ENCODE peak calls at places on chromosome 18, in seven cellular contexts. N is HL-60; V is gastrocnemius medialis; A is ovary; G is stimulated activated CD4-positive, alpha-beta T cell treated with anti-CD3 and anti-CD28 coated beads, TNF-alpha, amount 100 ng/mL, for 1 hour; R is GM23248; X is caudate nucleus. Q is an unnamed sample.

GRCh38 chr18:23283933-23284430 is 148.7 kb downstream of the CABLES1 start:
- DNase-seq in G (no peak), R (peak), A (no peak), X (no peak), N (no peak), V (no peak), Q (no peak)

GRCh38 chr18:49863769-49864615 is 50.7 kb upstream of the ACAA2 start:
- DNase-seq in A (no peak), V (no peak), G (no peak), X (no peak), N (no peak), R (no peak), Q (no peak)

GRCh38 chr18:79396431-79397287 is 929 bp downstream of the NFATC1 start:
- DNase-seq in A (peak), G (no peak), N (peak), R (peak), V (peak), X (no peak), Q (no peak)

GRCh38 chr18:46332956-46333355 is 228.8 kb downstream of the HAUS1 start:
- DNase-seq in R (no peak), X (no peak), A (no peak), V (no peak), N (no peak), G (no peak), Q (no peak)

GRCh38 chr18:77102246-77103040 is 30.1 kb downstream of the MBP start:
- DNase-seq in G (no peak), V (no peak), R (peak), A (no peak), N (no peak), X (no peak), Q (peak)

GRCh38 chr18:250685-251084 is 17.2 kb downstream of the THOC1 start:
- DNase-seq in G (no peak), V (no peak), X (no peak), R (peak), A (no peak), N (no peak), Q (no peak)

GRCh38 chr18:77059294-77059916 is 73.2 kb downstream of the MBP start:
- DNase-seq in A (no peak), N (no peak), R (peak), X (no peak), G (no peak), V (peak), Q (no peak)

GRCh38 chr18:23136326-23137092 is 1.2 kb downstream of the CABLES1 start:
- DNase-seq in G (no peak), V (peak), R (peak), N (no peak), A (peak), X (no peak), Q (peak)

GRCh38 chr18:79397288-79397829 is 1.6 kb downstream of the NFATC1 start:
- DNase-seq in R (no peak), N (no peak), V (no peak), G (no peak), X (no peak), A (no peak), Q (no peak)

GRCh38 chr18:3815991-3816390 is 366.0 kb downstream of the TGIF1 start:
- DNase-seq in A (no peak), V (no peak), G (no peak), X (no peak), R (no peak), N (no peak), Q (no peak)

GRCh38 chr18:3605562-3606443 is 155.8 kb downstream of the TGIF1 start:
- DNase-seq in N (no peak), R (peak), G (no peak), V (no peak), A (no peak), X (no peak), Q (peak)

GRCh38 chr18:25229080-25229479 is 122.9 kb downstream of the ZNF521 start:
- DNase-seq in V (no peak), X (no peak), N (no peak), A (no peak), R (peak), G (no peak), Q (no peak)

GRCh38 chr18:67468038-67468437 is 48.5 kb downstream of the DSEL start:
- DNase-seq in R (no peak), X (no peak), N (no peak), G (no peak), V (no peak), A (no peak), Q (no peak)

GRCh38 chr18:10194592-10194991 is 259.8 kb upstream of the APCDD1 start:
- DNase-seq in A (no peak), N (no peak), R (peak), G (no peak), V (no peak), X (no peak), Q (no peak)

GRCh38 chr18:812673-813404 is 797 bp upstream of the YES1 start:
- DNase-seq in A (peak), N (peak), R (peak), X (no peak), V (peak), G (peak), Q (peak)

GRCh38 chr18:54717673-54718435 is 110.4 kb upstream of the RAB27B start:
- DNase-seq in G (no peak), X (no peak), R (no peak), N (no peak), A (no peak), V (no peak), Q (peak)

GRCh38 chr18:8232791-8233190 is 376.4 kb upstream of the RAB12 start:
- DNase-seq in X (no peak), A (no peak), N (no peak), G (no peak), V (no peak), R (no peak), Q (no peak)

GRCh38 chr18:24200899-24201298 is 62.0 kb downstream of the CABYR start:
- DNase-seq in A (no peak), N (no peak), R (no peak), V (no peak), G (no peak), X (no peak), Q (no peak)

GRCh38 chr18:30889582-30890301 is 152.8 kb downstream of the DSC3 start:
- DNase-seq in R (no peak), N (no peak), A (no peak), G (no peak), V (no peak), X (no peak), Q (no peak)

GRCh38 chr18:79657342-79657996 is 22.1 kb upstream of the CTDP1 start:
- DNase-seq in N (no peak), R (no peak), V (no peak), G (no peak), A (no peak), X (no peak), Q (no peak)

GRCh38 chr18:30358545-30358944 is 684.0 kb downstream of the DSC3 start:
- DNase-seq in X (no peak), R (peak), V (no peak), A (no peak), N (peak), G (no peak), Q (no peak)

GRCh38 chr18:62081248-62081647 is 105.6 kb downstream of the PIGN start:
- DNase-seq in G (no peak), N (no peak), X (no peak), R (no peak), V (no peak), A (no peak), Q (no peak)

GRCh38 chr18:25827961-25828561 is 262.4 kb downstream of the SS18 start:
- DNase-seq in X (no peak), N (no peak), R (peak), A (no peak), G (no peak), V (no peak), Q (no peak)

GRCh38 chr18:69081846-69082245 is 284.0 kb downstream of the CCDC102B start:
- DNase-seq in X (no peak), N (no peak), G (no peak), R (no peak), V (no peak), A (no peak), Q (no peak)

GRCh38 chr18:72871091-72871490 is 3.3 kb upstream of the NETO1 start:
- DNase-seq in X (no peak), A (no peak), G (no peak), R (no peak), N (no peak), V (no peak), Q (no peak)

GRCh38 chr18:75818336-75818735 is 390.8 kb upstream of the SMIM21 start:
- DNase-seq in R (no peak), N (no peak), V (no peak), X (no peak), G (no peak), A (no peak), Q (no peak)

GRCh38 chr18:80227472-80227871 is 19.8 kb downstream of the PARD6G start:
- DNase-seq in N (no peak), X (no peak), R (no peak), G (no peak), A (no peak), V (no peak), Q (no peak)

GRCh38 chr18:27428120-27428519 is 243.0 kb upstream of the CHST9 start:
- DNase-seq in X (no peak), R (peak), G (no peak), V (no peak), N (no peak), A (no peak), Q (no peak)

GRCh38 chr18:32072321-32072720 is 19.4 kb upstream of the RNF138 start:
- DNase-seq in A (no peak), R (peak), G (no peak), N (no peak), V (no peak), X (no peak), Q (peak)